ENCODE peak calls at places on chromosomes 4 and X, in five cellular contexts. Y, T, V, Q and H are unnamed samples.

GRCh38 chr4:165711436-165711835 is 161.6 kb upstream of the TLL1 start:
- DNase-seq in Y (no peak), T (no peak), V (no peak), Q (no peak), H (no peak)

GRCh38 chrX:115177941-115178340 is 11.3 kb upstream of the RBMXL3 start:
- DNase-seq in T (no peak), Q (peak; percentile 20), V (no peak), Y (no peak), H (no peak)

GRCh38 chr4:60794372-60794771 is 405.8 kb upstream of the ADGRL3 start:
- DNase-seq in Y (no peak), Q (no peak), T (no peak), V (no peak), H (no peak)

GRCh38 chrX:23805379-23805778 is 22.4 kb downstream of the SAT1 start:
- DNase-seq in V (no peak), T (no peak), Q (no peak), Y (no peak), H (no peak)

GRCh38 chr4:99447513-99447912 is 12.4 kb upstream of the ADH7 start:
- DNase-seq in T (no peak), Q (no peak), V (no peak), Y (no peak), H (no peak)

GRCh38 chr4:47839259-47839658 is 1.4 kb upstream of the CORIN start:
- DNase-seq in Q (peak; percentile 12), V (no peak), Y (peak; percentile 76), T (peak; percentile 61), H (no peak)

GRCh38 chrX:74603040-74603439 is 11.4 kb downstream of the RLIM start:
- DNase-seq in Q (no peak), V (no peak), Y (no peak), T (peak; percentile 15), H (no peak)

GRCh38 chr4:77074961-77075855 is 581 bp downstream of the CCNI start:
- DNase-seq in Y (peak; percentile 76), T (peak; percentile 80), V (peak; percentile 88), Q (peak; percentile 78), H (peak; percentile 49)

GRCh38 chr4:171067422-171067821 is 745.8 kb upstream of the GALNTL6 start:
- DNase-seq in V (no peak), T (peak; percentile 30), Q (no peak), Y (no peak), H (no peak)

GRCh38 chrX:106955004-106955772 is 35.0 kb downstream of the CLDN2 start:
- DNase-seq in Y (no peak), T (no peak), Q (peak; percentile 44), V (no peak), H (peak; percentile 82)

GRCh38 chr4:157655101-157655818 is 434.7 kb downstream of the GRIA2 start:
- DNase-seq in V (no peak), Q (no peak), Y (no peak), T (peak; percentile 8), H (no peak)

GRCh38 chrX:124555036-124555595 is 208.8 kb downstream of the SH2D1A start:
- DNase-seq in Q (peak; percentile 32), V (no peak), T (no peak), Y (no peak), H (peak; percentile 77)

GRCh38 chr4:128560754-128561495 is 248.6 kb upstream of the JADE1 start:
- DNase-seq in Y (no peak), V (no peak), T (no peak), Q (no peak), H (no peak)

GRCh38 chr4:185276036-185276435 is 66.6 kb downstream of the SNX25 start:
- DNase-seq in Y (no peak), V (no peak), Q (peak; percentile 70), T (no peak), H (peak; percentile 58)

GRCh38 chrX:21702725-21703228 is 44.6 kb upstream of the KLHL34 start:
- DNase-seq in Y (no peak), Q (no peak), T (no peak), V (no peak), H (no peak)

GRCh38 chr4:10454726-10455125 is 2.5 kb downstream of the ZNF518B start:
- DNase-seq in Q (no peak), T (no peak), Y (no peak), V (no peak), H (no peak)

GRCh38 chr4:155899891-155900290 is 3.6 kb upstream of the TDO2 start:
- DNase-seq in T (no peak), Q (peak; percentile 35), Y (no peak), V (no peak), H (no peak)

GRCh38 chrX:41923925-41924693 is 755 bp upstream of the CASK start:
- DNase-seq in V (peak; percentile 54), Q (peak; percentile 41), T (no peak), Y (no peak), H (peak; percentile 61)

GRCh38 chr4:184506527-184507121 is 32.3 kb upstream of the IRF2 start:
- DNase-seq in T (peak; percentile 50), Y (no peak), Q (no peak), V (no peak), H (peak; percentile 20)

GRCh38 chr4:156829194-156829593 is 142.4 kb downstream of the PDGFC start:
- DNase-seq in Q (peak; percentile 59), V (peak; percentile 72), Y (no peak), T (no peak), H (no peak)

GRCh38 chrX:20063716-20064351 is 52.9 kb downstream of the MAP7D2 start:
- DNase-seq in Q (no peak), Y (no peak), T (peak; percentile 41), V (no peak), H (no peak)

GRCh38 chr4:76339364-76339763 is 32.8 kb downstream of the STBD1 start:
- DNase-seq in Y (no peak), V (no peak), Q (peak; percentile 11), T (no peak), H (no peak)

GRCh38 chr4:73345399-73345975 is 58.6 kb upstream of the ALB start:
- DNase-seq in Y (no peak), Q (no peak), T (no peak), V (no peak), H (peak; percentile 4)

GRCh38 chr4:122831515-122832196 is 5.0 kb downstream of the FGF2 start:
- DNase-seq in Y (no peak), V (no peak), Q (peak; percentile 50), T (no peak), H (peak; percentile 38)

GRCh38 chr4:53563824-53564223 is 27.5 kb downstream of the LNX1 start:
- DNase-seq in Y (no peak), T (no peak), Q (peak; percentile 98), V (no peak), H (peak; percentile 72)

GRCh38 chr4:2672700-2673099 is 83.4 kb downstream of the TNIP2 start:
- DNase-seq in Y (no peak), V (no peak), T (no peak), Q (no peak), H (no peak)
- H3K27ac ChIP-seq in Y (no peak overlapping the region), V (no peak overlapping the region), T (no peak overlapping the region), Q (no peak overlapping the region), H (no peak overlapping the region)

DNA sequence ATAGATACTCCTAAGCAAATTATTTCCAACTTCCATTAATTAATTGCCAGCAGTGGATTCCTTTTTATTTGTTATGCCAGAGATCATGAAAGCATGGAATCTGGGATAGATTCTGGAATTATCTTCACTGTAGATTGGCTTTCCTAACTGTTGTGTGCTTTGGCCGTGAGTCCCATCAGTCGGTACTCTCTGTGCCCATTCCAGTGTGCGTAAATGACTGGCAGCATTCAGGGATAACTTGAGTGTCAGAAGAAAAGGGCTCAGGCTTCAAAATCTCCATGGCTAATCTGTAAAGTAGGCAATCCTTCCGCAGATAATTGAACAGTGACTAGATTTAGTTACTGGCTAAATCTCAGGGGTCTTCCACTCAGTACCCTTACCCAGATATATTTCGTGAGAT is 76.8 kb upstream of the TMEM164 start:
- DNase-seq in Y (no peak), T (no peak), V (no peak), Q (no peak), H (no peak)
- H3K4me1 ChIP-seq in Y (no peaks in the 10 kb centered on the region), T (no peaks in the 10 kb centered on the region), V (no peaks in the 10 kb centered on the region), Q (no peaks in the 10 kb centered on the region), H (no peaks in the 10 kb centered on the region)

GRCh38 chr4:80263541-80264351 is 2.7 kb upstream of the FGF5 start:
- DNase-seq in T (peak; percentile 71), Y (no peak), Q (no peak), V (no peak), H (no peak)

GRCh38 chr4:80264352-80264647 is 2.2 kb upstream of the FGF5 start:
- DNase-seq in T (no peak), Q (no peak), V (no peak), Y (no peak), H (no peak)

GRCh38 chr4:80265571-80266266 is 745 bp upstream of the FGF5 start:
- DNase-seq in Y (no peak), Q (peak; percentile 86), V (no peak), T (peak; percentile 33), H (peak; percentile 52)

GRCh38 chr4:80266267-80266901 is at the start of gene FGF5:
- DNase-seq in V (peak; percentile 70), Q (peak; percentile 94), T (peak; percentile 53), Y (no peak), H (peak; percentile 76)

GRCh38 chr4:80264825-80265224 is 1.6 kb upstream of the FGF5 start:
- DNase-seq in T (no peak), V (no peak), Y (no peak), Q (no peak), H (no peak)
- H3K27ac ChIP-seq in T (no peak overlapping the region), V (no peak overlapping the region), Y (no peak overlapping the region), Q (peak overlapping the region; percentile 98), H (no peak overlapping the region)

GRCh38 chr4:139523076-139523475 is 32.9 kb downstream of the SETD7 start:
- DNase-seq in T (no peak), Y (no peak), V (no peak), Q (peak; percentile 34), H (peak; percentile 57)
- H3K4me1 ChIP-seq in T (no peaks in the 10 kb centered on the region), Y (no peaks in the 10 kb centered on the region), V (no peaks in the 10 kb centered on the region), Q (no peaks in the 10 kb centered on the region), H (peaks cover 23% of the 10 kb centered on the region)

GRCh38 chr4:337143-337931 is at the start of gene ZNF141:
- DNase-seq in T (peak; percentile 99), V (peak; percentile 99), Q (peak; percentile 97), Y (peak; percentile 99), H (peak; percentile 93)
- H3K27ac ChIP-seq in T (no peak within 1 kb of the TSS), V (peak within 1 kb of the TSS; percentile 84), Q (peak within 1 kb of the TSS; percentile 97), Y (peak within 1 kb of the TSS; percentile 97), H (peak within 1 kb of the TSS; percentile 35)

DNA sequence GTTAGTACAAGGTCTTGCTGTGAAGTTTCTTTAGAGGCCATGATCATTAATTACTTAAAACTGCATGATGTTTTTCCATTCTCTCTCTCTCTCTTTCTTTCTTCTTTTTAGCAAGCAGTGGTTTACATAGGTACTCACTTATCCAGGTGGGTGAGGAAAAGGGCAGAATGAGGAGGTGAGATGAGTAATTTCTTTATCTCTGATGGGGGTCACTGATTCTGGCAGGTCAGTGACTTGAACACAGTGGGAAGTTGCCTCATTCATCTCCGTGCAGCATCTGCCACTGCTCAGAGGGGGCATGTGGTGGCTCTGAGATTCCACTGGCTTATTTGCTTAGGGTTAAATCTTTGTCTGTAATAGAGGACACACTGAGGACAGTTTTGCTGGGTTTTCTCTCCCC is 62.6 kb downstream of the FAM114A1 start:
- DNase-seq in Q (no peak), V (no peak), Y (no peak), T (no peak), H (no peak)
- H3K4me1 ChIP-seq in Q (no peaks in the 10 kb centered on the region), V (no peaks in the 10 kb centered on the region), Y (no peaks in the 10 kb centered on the region), T (no peaks in the 10 kb centered on the region), H (no peaks in the 10 kb centered on the region)